ENCODE peak calls at places on chromosomes 12 and 14, in seven cellular contexts. One of them, this sample, is unnamed.

GRCh38 chr12:69161835-69162234 is 77.5 kb upstream of the CPSF6 start:
- DNase-seq in IMR-90: no peak
- DNase-seq in H9: no peak
- DNase-seq in neuronal stem cell: no peak
- DNase-seq in mesendoderm: no peak
- DNase-seq in mesenchymal stem cell: no peak
- DNase-seq in H1: no peak
- DNase-seq in this sample: no peak

GRCh38 chr14:85528882-85529585 is 910 bp upstream of the FLRT2 start:
- DNase-seq in IMR-90: peak
- DNase-seq in H9: no peak
- DNase-seq in neuronal stem cell: peak
- DNase-seq in mesendoderm: peak
- DNase-seq in mesenchymal stem cell: peak
- DNase-seq in H1: no peak
- DNase-seq in this sample: peak

GRCh38 chr14:80428171-80428570 is 216.9 kb upstream of the DIO2 start:
- DNase-seq in IMR-90: peak
- DNase-seq in H9: no peak
- DNase-seq in neuronal stem cell: no peak
- DNase-seq in mesendoderm: peak
- DNase-seq in mesenchymal stem cell: no peak
- DNase-seq in H1: no peak
- DNase-seq in this sample: peak

GRCh38 chr14:92754956-92755355 is 6.5 kb upstream of the LGMN start:
- DNase-seq in IMR-90: no peak
- DNase-seq in H9: no peak
- DNase-seq in neuronal stem cell: no peak
- DNase-seq in mesendoderm: no peak
- DNase-seq in mesenchymal stem cell: no peak
- DNase-seq in H1: no peak
- DNase-seq in this sample: no peak

GRCh38 chr12:27523305-27523641 is 733 bp upstream of the PPFIBP1 start:
- DNase-seq in IMR-90: no peak
- DNase-seq in H9: no peak
- DNase-seq in neuronal stem cell: no peak
- DNase-seq in mesendoderm: peak
- DNase-seq in mesenchymal stem cell: no peak
- DNase-seq in H1: no peak
- DNase-seq in this sample: no peak

GRCh38 chr14:68862954-68863594 is 70.2 kb upstream of the ZFP36L1 start:
- DNase-seq in IMR-90: peak
- DNase-seq in H9: peak
- DNase-seq in neuronal stem cell: peak
- DNase-seq in mesendoderm: peak
- DNase-seq in mesenchymal stem cell: peak
- DNase-seq in H1: peak
- DNase-seq in this sample: peak

GRCh38 chr14:94143239-94143638 is 13.8 kb upstream of the IFI27L2 start:
- DNase-seq in IMR-90: no peak
- DNase-seq in H9: peak
- DNase-seq in neuronal stem cell: no peak
- DNase-seq in mesendoderm: peak
- DNase-seq in mesenchymal stem cell: no peak
- DNase-seq in H1: peak
- DNase-seq in this sample: no peak

GRCh38 chr14:66624319-66624937 is 116.5 kb downstream of the GPHN start:
- DNase-seq in IMR-90: peak
- DNase-seq in H9: peak
- DNase-seq in neuronal stem cell: peak
- DNase-seq in mesendoderm: peak
- DNase-seq in mesenchymal stem cell: peak
- DNase-seq in H1: no peak
- DNase-seq in this sample: peak

GRCh38 chr12:14905269-14906004 is 19.8 kb upstream of the MGP start:
- DNase-seq in IMR-90: no peak
- DNase-seq in H9: no peak
- DNase-seq in neuronal stem cell: no peak
- DNase-seq in mesendoderm: no peak
- DNase-seq in mesenchymal stem cell: no peak
- DNase-seq in H1: no peak
- DNase-seq in this sample: no peak

GRCh38 chr12:26845057-26845666 is 12.2 kb upstream of the ITPR2 start:
- DNase-seq in IMR-90: peak
- DNase-seq in H9: peak
- DNase-seq in neuronal stem cell: peak
- DNase-seq in mesendoderm: peak
- DNase-seq in mesenchymal stem cell: peak
- DNase-seq in H1: peak
- DNase-seq in this sample: peak

GRCh38 chr12:114757926-114758325 is 74.0 kb upstream of the TBX3 start:
- DNase-seq in IMR-90: no peak
- DNase-seq in H9: no peak
- DNase-seq in neuronal stem cell: no peak
- DNase-seq in mesendoderm: no peak
- DNase-seq in mesenchymal stem cell: no peak
- DNase-seq in H1: no peak
- DNase-seq in this sample: no peak

GRCh38 chr14:23119362-23120327 is 590 bp upstream of the CEBPE start:
- DNase-seq in IMR-90: no peak
- DNase-seq in H9: no peak
- DNase-seq in neuronal stem cell: no peak
- DNase-seq in mesendoderm: peak
- DNase-seq in mesenchymal stem cell: no peak
- DNase-seq in H1: no peak
- DNase-seq in this sample: no peak

DNA sequence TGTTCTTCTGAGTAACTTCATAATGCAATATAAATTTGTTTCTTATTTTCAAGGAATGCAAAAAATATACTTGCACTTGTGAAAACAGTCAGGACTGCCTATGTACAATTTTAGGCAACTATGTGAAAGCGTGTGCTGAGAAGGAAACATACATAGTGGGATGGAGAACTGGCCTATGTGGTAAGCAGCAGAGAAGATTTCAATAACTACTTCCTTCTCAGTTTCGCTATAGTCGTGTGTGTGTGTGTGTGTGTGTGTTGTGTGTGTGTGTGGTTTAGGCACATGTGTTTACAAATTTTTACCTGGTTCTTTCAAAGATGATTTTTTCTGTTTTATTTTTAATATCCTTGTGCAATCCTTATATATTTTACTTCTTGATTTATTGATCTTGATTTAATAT is 211.8 kb downstream of the LRRK2 start:
- DNase-seq in IMR-90: no peak
- DNase-seq in H9: no peak
- DNase-seq in neuronal stem cell: no peak
- DNase-seq in mesendoderm: no peak
- DNase-seq in mesenchymal stem cell: no peak
- DNase-seq in H1: no peak
- DNase-seq in this sample: no peak
- H3K4ac ChIP-seq in IMR-90: no peak
- H3K4ac ChIP-seq in H9: no peak
- H3K4ac ChIP-seq in neuronal stem cell: no peak
- H3K4ac ChIP-seq in mesendoderm: no peak
- H3K4ac ChIP-seq in mesenchymal stem cell: no peak
- H3K4ac ChIP-seq in H1: no peak
- H3K4ac ChIP-seq in this sample: no peak

GRCh38 chr12:53564941-53565340 is 57.7 kb upstream of the NPFF start:
- DNase-seq in IMR-90: no peak
- DNase-seq in H9: no peak
- DNase-seq in neuronal stem cell: no peak
- DNase-seq in mesendoderm: no peak
- DNase-seq in mesenchymal stem cell: peak
- DNase-seq in H1: no peak
- DNase-seq in this sample: no peak
- H3K4ac ChIP-seq in IMR-90: no peak
- H3K4ac ChIP-seq in H9: no peak
- H3K4ac ChIP-seq in neuronal stem cell: no peak
- H3K4ac ChIP-seq in mesendoderm: no peak
- H3K4ac ChIP-seq in mesenchymal stem cell: no peak
- H3K4ac ChIP-seq in H1: no peak
- H3K4ac ChIP-seq in this sample: no peak

GRCh38 chr12:54611715-54612116 is 23.0 kb downstream of the LACRT start:
- DNase-seq in IMR-90: no peak
- DNase-seq in H9: peak
- DNase-seq in neuronal stem cell: no peak
- DNase-seq in mesendoderm: no peak
- DNase-seq in mesenchymal stem cell: no peak
- DNase-seq in H1: no peak
- DNase-seq in this sample: peak

GRCh38 chr12:54622463-54623183 is 12.1 kb downstream of the LACRT start:
- DNase-seq in IMR-90: peak
- DNase-seq in H9: no peak
- DNase-seq in neuronal stem cell: no peak
- DNase-seq in mesendoderm: no peak
- DNase-seq in mesenchymal stem cell: no peak
- DNase-seq in H1: no peak
- DNase-seq in this sample: peak

GRCh38 chr12:54612216-54612750 is 22.4 kb downstream of the LACRT start:
- DNase-seq in IMR-90: no peak
- DNase-seq in H9: peak
- DNase-seq in neuronal stem cell: no peak
- DNase-seq in mesendoderm: no peak
- DNase-seq in mesenchymal stem cell: no peak
- DNase-seq in H1: no peak
- DNase-seq in this sample: peak

DNA sequence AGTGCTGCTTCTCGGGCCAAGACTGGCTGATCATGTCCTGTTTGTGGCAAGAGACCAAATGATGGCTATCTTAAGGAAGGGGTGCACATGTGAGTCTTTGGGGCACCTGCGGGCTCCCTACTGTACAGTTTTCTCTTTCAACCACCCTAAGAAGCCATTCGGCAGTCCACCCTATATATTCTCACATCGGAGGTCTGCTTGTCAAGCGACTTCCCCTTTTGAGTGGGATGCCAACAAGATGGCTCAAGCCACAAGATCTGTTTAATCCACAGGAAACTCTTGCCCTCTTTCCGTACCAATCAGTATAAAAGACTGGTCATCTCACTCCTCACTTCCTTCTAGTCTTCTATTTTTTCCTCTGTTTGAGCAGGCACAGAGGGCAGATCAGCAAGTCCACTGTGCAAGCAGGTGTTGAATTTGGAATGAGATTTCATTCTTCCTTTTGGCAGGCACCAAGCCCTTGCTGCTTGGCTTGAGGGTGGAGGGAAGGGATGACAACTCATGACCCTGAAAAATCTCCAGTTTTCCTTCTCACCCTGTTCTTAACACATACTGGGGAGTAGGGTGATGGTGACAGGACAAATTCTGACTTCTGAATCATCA is 17.7 kb downstream of the LACRT start:
- DNase-seq in IMR-90: no peak
- DNase-seq in H9: peak
- DNase-seq in neuronal stem cell: no peak
- DNase-seq in mesendoderm: no peak
- DNase-seq in mesenchymal stem cell: no peak
- DNase-seq in H1: no peak
- DNase-seq in this sample: no peak
- H3K4ac ChIP-seq in IMR-90: no peak
- H3K4ac ChIP-seq in H9: no peak
- H3K4ac ChIP-seq in neuronal stem cell: no peak
- H3K4ac ChIP-seq in mesendoderm: no peak
- H3K4ac ChIP-seq in mesenchymal stem cell: no peak
- H3K4ac ChIP-seq in H1: no peak
- H3K4ac ChIP-seq in this sample: no peak

DNA sequence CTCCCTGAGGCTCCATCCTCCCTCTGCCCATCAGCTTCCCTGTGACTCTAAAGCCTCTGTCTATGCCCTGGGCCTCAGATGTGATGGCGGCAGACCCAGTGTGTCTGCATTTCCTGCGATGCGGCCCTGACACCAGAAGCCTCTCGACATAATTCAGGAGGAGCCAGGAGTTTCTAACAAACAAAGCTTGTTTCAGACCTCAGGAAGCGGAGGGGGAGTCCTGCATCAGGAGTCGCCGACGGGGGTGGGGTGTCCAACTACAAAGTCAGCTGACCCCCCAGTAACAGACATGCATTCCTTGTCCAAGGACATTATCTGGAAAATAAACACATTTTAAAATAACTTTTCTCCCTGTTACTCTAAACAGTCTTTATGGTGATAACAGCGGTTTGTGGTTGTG is 167.5 kb downstream of the DPF3 start:
- DNase-seq in IMR-90: peak
- DNase-seq in H9: no peak
- DNase-seq in neuronal stem cell: no peak
- DNase-seq in mesendoderm: no peak
- DNase-seq in mesenchymal stem cell: peak
- DNase-seq in H1: no peak
- DNase-seq in this sample: no peak
- H3K4ac ChIP-seq in IMR-90: peak
- H3K4ac ChIP-seq in H9: no peak
- H3K4ac ChIP-seq in neuronal stem cell: no peak
- H3K4ac ChIP-seq in mesendoderm: no peak
- H3K4ac ChIP-seq in mesenchymal stem cell: peak
- H3K4ac ChIP-seq in H1: no peak
- H3K4ac ChIP-seq in this sample: no peak

DNA sequence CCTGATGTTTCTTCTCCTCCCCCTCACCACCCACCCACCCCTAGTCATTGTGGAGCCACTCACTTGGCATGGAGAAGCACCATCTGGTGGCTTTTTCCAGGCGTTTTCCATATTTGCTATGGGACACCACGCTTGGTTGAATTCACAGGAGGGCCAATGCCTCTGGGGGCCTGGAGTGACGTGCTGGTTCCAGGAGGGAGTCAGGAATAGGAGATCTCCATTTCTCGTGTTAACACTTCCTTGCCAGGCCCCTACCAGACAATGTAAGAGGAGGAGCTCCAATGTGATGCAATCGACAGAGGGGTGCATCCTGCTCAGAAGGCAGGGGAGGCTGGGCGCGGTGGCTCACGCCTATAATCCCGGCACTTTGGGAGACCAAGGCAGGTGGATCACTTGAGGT is 21.6 kb upstream of the TESC start:
- DNase-seq in IMR-90: no peak
- DNase-seq in H9: no peak
- DNase-seq in neuronal stem cell: no peak
- DNase-seq in mesendoderm: peak
- DNase-seq in mesenchymal stem cell: no peak
- DNase-seq in H1: no peak
- DNase-seq in this sample: no peak
- H3K4ac ChIP-seq in IMR-90: no peak
- H3K4ac ChIP-seq in H9: no peak
- H3K4ac ChIP-seq in neuronal stem cell: no peak
- H3K4ac ChIP-seq in mesendoderm: no peak
- H3K4ac ChIP-seq in mesenchymal stem cell: no peak
- H3K4ac ChIP-seq in H1: no peak
- H3K4ac ChIP-seq in this sample: no peak

GRCh38 chr14:103663506-103663905 is 34.5 kb downstream of the KLC1 start:
- DNase-seq in IMR-90: no peak
- DNase-seq in H9: no peak
- DNase-seq in neuronal stem cell: no peak
- DNase-seq in mesendoderm: no peak
- DNase-seq in mesenchymal stem cell: no peak
- DNase-seq in H1: no peak
- DNase-seq in this sample: no peak
- H3K4ac ChIP-seq in IMR-90: peak
- H3K4ac ChIP-seq in H9: no peak
- H3K4ac ChIP-seq in neuronal stem cell: no peak
- H3K4ac ChIP-seq in mesendoderm: no peak
- H3K4ac ChIP-seq in mesenchymal stem cell: peak
- H3K4ac ChIP-seq in H1: no peak
- H3K4ac ChIP-seq in this sample: peak

GRCh38 chr12:110180591-110181005 is 56.4 kb downstream of the IFT81 start:
- DNase-seq in IMR-90: peak
- DNase-seq in H9: no peak
- DNase-seq in neuronal stem cell: no peak
- DNase-seq in mesendoderm: no peak
- DNase-seq in mesenchymal stem cell: no peak
- DNase-seq in H1: no peak
- DNase-seq in this sample: peak
- H3K4ac ChIP-seq in IMR-90: no peak
- H3K4ac ChIP-seq in H9: no peak
- H3K4ac ChIP-seq in neuronal stem cell: no peak
- H3K4ac ChIP-seq in mesendoderm: no peak
- H3K4ac ChIP-seq in mesenchymal stem cell: no peak
- H3K4ac ChIP-seq in H1: no peak
- H3K4ac ChIP-seq in this sample: no peak

This sample was measured in trophoblast cell.